ENCODE peak calls at places on chromosomes 11 and 22, in ten cellular contexts. S is sigmoid colon, D is SK-N-SH, V is HepG2, L is K562, Y is esophagus muscularis mucosa, Q is suprapubic skin, J is H1, K is stomach, G is upper lobe of left lung. O is an unnamed sample.

GRCh38 chr11:8906629-8907028 is 4.4 kb upstream of the AKIP1 start:
- DNase-seq in S (no peak), D (no peak), V (no peak), L (no peak), Y (no peak), Q (no peak), J (no peak), K (no peak), G (no peak), O (no peak)

GRCh38 chr22:29049655-29050263 is 11.9 kb downstream of the C22orf31 start:
- DNase-seq in S (no peak), D (no peak), V (no peak), L (peak), Y (no peak), Q (no peak), J (no peak), K (peak), G (peak), O (no peak)

GRCh38 chr11:46373787-46374740 is 7.4 kb upstream of the MDK start:
- DNase-seq in S (no peak), D (no peak), V (no peak), L (no peak), Y (no peak), Q (no peak), J (no peak), K (no peak), G (peak), O (no peak)

GRCh38 chr11:57339305-57339704 is 1.2 kb downstream of the P2RX3 start:
- DNase-seq in S (no peak), D (no peak), V (no peak), L (no peak), Y (no peak), Q (no peak), J (no peak), K (no peak), G (no peak), O (no peak)

GRCh38 chr11:129750343-129751292 is 65.0 kb upstream of the TMEM45B start:
- DNase-seq in S (peak), D (peak), V (peak), L (peak), Y (peak), Q (no peak), J (peak), K (peak), G (peak), O (peak)

GRCh38 chr22:43889366-43890253 is 2.2 kb downstream of the PNPLA5 start:
- DNase-seq in S (peak), D (peak), V (no peak), L (peak), Y (no peak), Q (no peak), J (no peak), K (no peak), G (no peak), O (no peak)

GRCh38 chr11:42524534-42525227 is 787.1 kb upstream of the API5 start:
- DNase-seq in S (peak), D (peak), V (peak), L (peak), Y (no peak), Q (no peak), J (peak), K (peak), G (no peak), O (peak)

GRCh38 chr11:70483077-70483861 is 84.9 kb downstream of the CTTN start:
- DNase-seq in S (no peak), D (no peak), V (no peak), L (peak), Y (no peak), Q (no peak), J (no peak), K (peak), G (no peak), O (peak)

GRCh38 chr11:75150079-75150478 is 828 bp upstream of the SLCO2B1 start:
- DNase-seq in S (no peak), D (no peak), V (no peak), L (no peak), Y (no peak), Q (no peak), J (no peak), K (no peak), G (no peak), O (peak)

GRCh38 chr11:45097721-45098493 is 48.5 kb upstream of the PRDM11 start:
- DNase-seq in S (no peak), D (peak), V (no peak), L (peak), Y (peak), Q (peak), J (peak), K (no peak), G (no peak), O (peak)

GRCh38 chr11:11229691-11230090 is 123.4 kb downstream of the CSNK2A3 start:
- DNase-seq in S (no peak), D (no peak), V (no peak), L (no peak), Y (no peak), Q (no peak), J (no peak), K (no peak), G (no peak), O (no peak)

GRCh38 chr11:10954184-10954583 is 96.3 kb upstream of the ZBED5 start:
- DNase-seq in S (no peak), D (no peak), V (no peak), L (no peak), Y (no peak), Q (no peak), J (no peak), K (no peak), G (no peak), O (no peak)

GRCh38 chr11:3892156-3892555 is 36.7 kb downstream of the STIM1 start:
- DNase-seq in S (no peak), D (no peak), V (no peak), L (peak), Y (no peak), Q (no peak), J (no peak), K (no peak), G (no peak), O (no peak)

GRCh38 chr11:46009647-46010046 is 87.2 kb downstream of the LARGE2 start:
- DNase-seq in S (no peak), D (no peak), V (no peak), L (no peak), Y (no peak), Q (no peak), J (no peak), K (no peak), G (no peak), O (no peak)

GRCh38 chr11:76263657-76264056 is 57.4 kb upstream of the WNT11 start:
- DNase-seq in S (no peak), D (peak), V (no peak), L (no peak), Y (no peak), Q (no peak), J (no peak), K (no peak), G (no peak), O (no peak)

GRCh38 chr22:20424937-20425587 is 12.6 kb downstream of the SCARF2 start:
- DNase-seq in S (no peak), D (peak), V (no peak), L (no peak), Y (no peak), Q (no peak), J (no peak), K (no peak), G (peak), O (no peak)

GRCh38 chr11:11740081-11740702 is 101.6 kb upstream of the USP47 start:
- DNase-seq in S (no peak), D (no peak), V (no peak), L (no peak), Y (peak), Q (no peak), J (no peak), K (no peak), G (peak), O (no peak)

GRCh38 chr11:109426442-109426841 is 4.5 kb downstream of the C11orf87 start:
- DNase-seq in S (no peak), D (peak), V (no peak), L (no peak), Y (no peak), Q (no peak), J (no peak), K (no peak), G (no peak), O (no peak)

GRCh38 chr11:2974272-2974671 is 17.9 kb downstream of the NAP1L4 start:
- DNase-seq in S (no peak), D (no peak), V (no peak), L (no peak), Y (no peak), Q (no peak), J (no peak), K (no peak), G (no peak), O (no peak)

GRCh38 chr11:94998285-94998684 is 24.8 kb downstream of the KDM4D start:
- DNase-seq in S (no peak), D (no peak), V (no peak), L (no peak), Y (no peak), Q (no peak), J (no peak), K (no peak), G (peak), O (no peak)

GRCh38 chr11:70359806-70360205 is 38.5 kb upstream of the CTTN start:
- DNase-seq in S (no peak), D (no peak), V (no peak), L (no peak), Y (no peak), Q (no peak), J (no peak), K (no peak), G (no peak), O (no peak)

GRCh38 chr22:35638408-35638807 is 9.8 kb upstream of the APOL6 start:
- DNase-seq in S (peak), D (peak), V (no peak), L (no peak), Y (peak), Q (peak), J (no peak), K (no peak), G (peak), O (peak)

GRCh38 chr11:128981254-128981653 is 38.6 kb upstream of the TP53AIP1 start:
- DNase-seq in S (no peak), D (no peak), V (no peak), L (no peak), Y (no peak), Q (no peak), J (no peak), K (no peak), G (no peak), O (no peak)

GRCh38 chr11:79600747-79601146 is 159.9 kb upstream of the TENM4 start:
- DNase-seq in S (no peak), D (no peak), V (no peak), L (no peak), Y (no peak), Q (no peak), J (no peak), K (no peak), G (peak), O (no peak)

GRCh38 chr11:73198677-73199076 is 19.4 kb upstream of the P2RY2 start:
- DNase-seq in S (peak), D (no peak), V (peak), L (no peak), Y (no peak), Q (peak), J (no peak), K (no peak), G (no peak), O (peak)

GRCh38 chr11:35303596-35304392 is 115.6 kb downstream of the SLC1A2 start:
- DNase-seq in S (peak), D (no peak), V (peak), L (no peak), Y (no peak), Q (peak), J (no peak), K (peak), G (no peak), O (peak)

GRCh38 chr11:35307221-35307621 is 112.1 kb downstream of the SLC1A2 start:
- DNase-seq in S (no peak), D (no peak), V (no peak), L (no peak), Y (no peak), Q (no peak), J (no peak), K (no peak), G (no peak), O (no peak)

GRCh38 chr11:35304900-35305299 is 114.5 kb downstream of the SLC1A2 start:
- DNase-seq in S (no peak), D (no peak), V (no peak), L (no peak), Y (no peak), Q (no peak), J (no peak), K (no peak), G (no peak), O (no peak)

GRCh38 chr11:35304393-35304790 is 115.0 kb downstream of the SLC1A2 start:
- DNase-seq in S (no peak), D (no peak), V (peak), L (no peak), Y (no peak), Q (no peak), J (no peak), K (no peak), G (no peak), O (no peak)

GRCh38 chr11:35305670-35306382 is 113.5 kb downstream of the SLC1A2 start:
- DNase-seq in S (no peak), D (peak), V (peak), L (peak), Y (no peak), Q (no peak), J (peak), K (peak), G (no peak), O (peak)
- TF ChIP-seq CTCF in S (peak), D (peak), V (peak), L (peak), Y (peak), Q (no peak), J (peak), K (no peak), G (peak), O (peak)

GRCh38 chr11:130979386-130979972 is 63.2 kb upstream of the SNX19 start:
- DNase-seq in S (no peak), D (peak), V (no peak), L (peak), Y (no peak), Q (no peak), J (no peak), K (no peak), G (no peak), O (no peak)
- TF ChIP-seq EP300 in S (no peak), D (no peak), V (no peak), L (no peak), Y (no peak), Q (no peak), J (no peak), K (no peak), G (no peak), O (no peak)

GRCh38 chr11:113435190-113435968 is 39.8 kb downstream of the DRD2 start:
- DNase-seq in S (no peak), D (no peak), V (no peak), L (no peak), Y (no peak), Q (no peak), J (no peak), K (no peak), G (no peak), O (no peak)
- TF ChIP-seq POLR2AphosphoS5 in S (no peak), D (no peak), V (no peak), L (no peak), Y (no peak), Q (no peak), J (no peak), K (no peak), G (no peak), O (no peak)

GRCh38 chr22:42309865-42310264 is 39.4 kb upstream of the TCF20 start:
- DNase-seq in S (no peak), D (no peak), V (no peak), L (no peak), Y (no peak), Q (no peak), J (no peak), K (no peak), G (no peak), O (no peak)

GRCh38 chr22:42305967-42306366 is 35.5 kb upstream of the TCF20 start:
- DNase-seq in S (no peak), D (no peak), V (no peak), L (no peak), Y (no peak), Q (no peak), J (no peak), K (no peak), G (peak), O (no peak)

GRCh38 chr22:42310301-42310981 is 40.0 kb upstream of the TCF20 start:
- DNase-seq in S (no peak), D (no peak), V (no peak), L (no peak), Y (no peak), Q (no peak), J (no peak), K (no peak), G (peak), O (no peak)

GRCh38 chr22:42307806-42308563 is 37.5 kb upstream of the TCF20 start:
- DNase-seq in S (no peak), D (peak), V (no peak), L (no peak), Y (no peak), Q (no peak), J (no peak), K (no peak), G (no peak), O (no peak)

DNA sequence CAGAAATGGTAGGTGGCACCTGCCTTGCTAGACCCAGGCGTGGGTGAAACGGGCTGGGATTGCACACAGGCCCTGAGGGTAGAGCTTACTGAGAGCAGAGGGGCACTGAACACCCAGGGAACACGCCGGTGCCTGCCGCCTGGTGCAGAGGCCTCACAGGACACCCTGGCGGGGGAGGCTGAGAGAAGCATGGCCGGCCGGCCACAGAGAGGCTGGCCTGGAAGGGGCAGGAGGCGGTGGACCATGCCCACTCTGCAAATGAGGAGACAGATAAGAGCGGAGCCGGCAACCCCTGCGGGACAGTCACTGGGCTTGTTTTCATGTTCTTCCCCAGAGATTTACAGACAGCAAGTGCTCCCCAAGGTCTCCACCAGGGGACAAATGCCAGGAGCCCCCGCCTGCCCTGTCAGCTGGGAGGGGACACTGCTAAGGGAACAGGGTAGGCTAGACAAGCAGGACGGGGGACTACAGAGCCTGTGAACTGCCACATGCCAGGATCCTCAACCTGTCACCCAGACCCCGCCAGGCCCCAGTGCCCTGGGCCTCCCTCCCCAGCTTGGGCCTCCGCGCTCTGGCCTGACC is 38.5 kb upstream of the TCF20 start:
- DNase-seq in S (no peak), D (peak), V (peak), L (no peak), Y (no peak), Q (no peak), J (no peak), K (no peak), G (peak), O (no peak)
- TF ChIP-seq CTCF in S (no peak), D (no peak), V (no peak), L (no peak), Y (no peak), Q (no peak), J (peak), K (no peak), G (no peak), O (no peak)

DNA sequence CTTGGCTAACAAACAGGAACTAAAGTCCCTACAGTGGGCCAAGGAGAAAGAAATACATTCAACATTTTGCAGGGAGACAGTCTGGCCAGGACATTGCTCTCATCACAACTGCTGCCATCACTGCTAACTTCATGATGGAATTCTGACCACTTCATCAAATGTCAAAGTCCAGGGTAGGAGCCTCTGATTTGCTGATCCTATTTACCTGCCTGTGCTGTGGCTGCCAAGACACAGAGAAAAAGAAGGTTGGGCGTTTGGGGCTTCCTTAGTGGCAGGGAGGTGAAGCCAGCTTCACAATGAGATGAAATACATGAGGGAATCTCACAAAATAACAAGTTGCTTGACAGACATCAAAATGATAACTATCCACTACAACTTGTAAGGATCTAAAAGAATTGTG is 343.9 kb upstream of the CADM1 start:
- DNase-seq in S (no peak), D (no peak), V (peak), L (no peak), Y (no peak), Q (no peak), J (no peak), K (no peak), G (no peak), O (no peak)
- TF ChIP-seq EP300 in S (no peak), D (no peak), V (no peak), L (no peak), Y (no peak), Q (no peak), J (no peak), K (no peak), G (no peak), O (no peak)

GRCh38 chr11:66883021-66883968 is 26.4 kb downstream of the LRFN4 start:
- DNase-seq in S (peak), D (peak), V (peak), L (peak), Y (no peak), Q (no peak), J (peak), K (peak), G (peak), O (peak)
- TF ChIP-seq POLR2AphosphoS5 in S (no peak), D (no peak), V (no peak), L (no peak), Y (no peak), Q (no peak), J (no peak), K (peak), G (no peak), O (no peak)

DNA sequence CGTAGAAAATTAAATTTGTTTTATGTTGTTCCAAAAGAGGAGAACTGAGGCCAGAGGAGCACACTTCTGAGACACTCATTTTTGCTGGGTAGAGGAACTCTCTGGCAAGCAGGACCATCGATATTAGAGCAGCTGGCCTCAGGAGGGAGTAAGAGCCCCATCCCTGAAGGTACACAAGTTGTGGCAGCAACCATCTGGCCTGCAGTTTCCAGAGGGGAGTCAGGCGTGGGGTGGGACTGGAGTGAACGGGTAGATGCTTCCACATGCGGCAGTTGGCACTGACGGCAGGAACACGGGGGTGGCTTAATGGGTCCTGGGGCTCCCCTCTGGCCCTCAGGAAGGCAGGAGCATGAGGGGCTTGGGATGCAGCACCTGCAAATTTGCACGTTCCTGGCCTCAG is 13.2 kb upstream of the SSTR3 start:
- DNase-seq in S (no peak), D (no peak), V (no peak), L (no peak), Y (no peak), Q (no peak), J (no peak), K (no peak), G (no peak), O (peak)
- TF ChIP-seq CTCF in S (no peak), D (peak), V (peak), L (peak), Y (no peak), Q (no peak), J (peak), K (no peak), G (no peak), O (no peak)